ENCODE peak calls at places on chromosomes 5 and 9, in eight cellular contexts. H is CD4-positive, alpha-beta memory T cell; Z is IMR-90; G is astrocyte of the spinal cord; E is cardiac septum; P is A172; T is GM03348; A is body of pancreas. W is an unnamed sample.

GRCh38 chr9:33818832-33819500 is 2.0 kb downstream of the UBE2R2 start:
- DNase-seq in H (no peak), Z (peak), G (peak), E (no peak), P (no peak), T (peak), A (no peak), W (no peak)

GRCh38 chr9:908806-909205 is 67.3 kb downstream of the DMRT1 start:
- DNase-seq in H (no peak), Z (no peak), G (no peak), E (no peak), P (no peak), T (no peak), A (no peak), W (no peak)

GRCh38 chr5:112895682-112896081 is 26.3 kb downstream of the REEP5 start:
- DNase-seq in H (no peak), Z (no peak), G (no peak), E (no peak), P (no peak), T (no peak), A (no peak), W (no peak)

GRCh38 chr5:11904270-11904906 is at the start of gene CTNND2:
- DNase-seq in H (no peak), Z (no peak), G (peak), E (peak), P (no peak), T (peak), A (peak), W (no peak)

GRCh38 chr9:131117111-131117761 is 8.2 kb upstream of the NUP214 start:
- DNase-seq in H (no peak), Z (no peak), G (no peak), E (peak), P (no peak), T (no peak), A (no peak), W (no peak)

GRCh38 chr5:150397749-150398431 is 14.8 kb downstream of the CD74 start:
- DNase-seq in H (no peak), Z (no peak), G (no peak), E (no peak), P (no peak), T (no peak), A (no peak), W (no peak)

GRCh38 chr5:175131432-175131831 is 312.6 kb downstream of the DRD1 start:
- DNase-seq in H (no peak), Z (no peak), G (no peak), E (no peak), P (no peak), T (no peak), A (no peak), W (no peak)

GRCh38 chr5:74432240-74432639 is 208.3 kb downstream of the ENC1 start:
- DNase-seq in H (no peak), Z (no peak), G (no peak), E (no peak), P (no peak), T (no peak), A (peak), W (no peak)

GRCh38 chr5:74536658-74537057 is 103.9 kb downstream of the ENC1 start:
- DNase-seq in H (no peak), Z (no peak), G (no peak), E (no peak), P (no peak), T (no peak), A (no peak), W (no peak)

W was measured in mesenteric fat pad.